ENCODE peak calls at places on chromosomes 12 and 14, in seven cellular contexts. One of them, this sample, is unnamed.

GRCh38 chr12:65313704-65314317 is 35.3 kb downstream of the MSRB3 start:
- DNase-seq in H1: no peak
- DNase-seq in K562: no peak
- DNase-seq in SK-N-SH: no peak
- DNase-seq in HCT116: peak; percentile 33
- DNase-seq in HepG2: peak; percentile 28
- DNase-seq in GM12878: no peak
- DNase-seq in this sample: no peak

GRCh38 chr12:112823582-112824149 is 32.1 kb downstream of the RPH3A start:
- DNase-seq in HCT116: no peak
- DNase-seq in GM12878: no peak
- DNase-seq in K562: no peak
- DNase-seq in HepG2: no peak
- DNase-seq in H1: no peak
- DNase-seq in SK-N-SH: no peak
- DNase-seq in this sample: no peak

GRCh38 chr14:22276913-22277816 is 311.9 kb downstream of the DAD1 start:
- DNase-seq in SK-N-SH: peak; percentile 3
- DNase-seq in HCT116: peak; percentile 12
- DNase-seq in GM12878: no peak
- DNase-seq in HepG2: peak; percentile 46
- DNase-seq in K562: peak; percentile 6
- DNase-seq in H1: no peak
- DNase-seq in this sample: no peak

GRCh38 chr12:88947486-88948043 is 367.3 kb upstream of the KITLG start:
- DNase-seq in GM12878: no peak
- DNase-seq in HepG2: no peak
- DNase-seq in SK-N-SH: no peak
- DNase-seq in HCT116: no peak
- DNase-seq in K562: no peak
- DNase-seq in H1: no peak
- DNase-seq in this sample: no peak

GRCh38 chr12:41188058-41188840 is at the start of gene PDZRN4:
- DNase-seq in GM12878: no peak
- DNase-seq in H1: peak; percentile 72
- DNase-seq in K562: no peak
- DNase-seq in SK-N-SH: peak; percentile 82
- DNase-seq in HepG2: no peak
- DNase-seq in HCT116: no peak
- DNase-seq in this sample: no peak

GRCh38 chr12:98653866-98654493 is 8.9 kb downstream of the APAF1 start:
- DNase-seq in H1: no peak
- DNase-seq in HepG2: peak; percentile 68
- DNase-seq in SK-N-SH: peak; percentile 61
- DNase-seq in HCT116: peak; percentile 42
- DNase-seq in K562: peak; percentile 23
- DNase-seq in GM12878: no peak
- DNase-seq in this sample: peak; percentile 78

GRCh38 chr12:98439471-98440164 is 75.8 kb upstream of the TMPO start:
- DNase-seq in K562: no peak
- DNase-seq in HepG2: no peak
- DNase-seq in H1: no peak
- DNase-seq in SK-N-SH: no peak
- DNase-seq in HCT116: no peak
- DNase-seq in GM12878: no peak
- DNase-seq in this sample: no peak

GRCh38 chr12:49706351-49707126 is 666 bp downstream of the FMNL3 start:
- DNase-seq in H1: peak; percentile 70
- DNase-seq in SK-N-SH: peak; percentile 78
- DNase-seq in K562: peak; percentile 60
- DNase-seq in HCT116: no peak
- DNase-seq in HepG2: no peak
- DNase-seq in GM12878: no peak
- DNase-seq in this sample: no peak

GRCh38 chr14:93083898-93084297 is 31.8 kb downstream of the ITPK1 start:
- DNase-seq in HepG2: no peak
- DNase-seq in GM12878: no peak
- DNase-seq in H1: no peak
- DNase-seq in HCT116: no peak
- DNase-seq in SK-N-SH: no peak
- DNase-seq in K562: no peak
- DNase-seq in this sample: no peak

GRCh38 chr12:80321653-80322052 is 122.4 kb upstream of the PTPRQ start:
- DNase-seq in H1: no peak
- DNase-seq in GM12878: no peak
- DNase-seq in HCT116: no peak
- DNase-seq in K562: no peak
- DNase-seq in HepG2: peak; percentile 2
- DNase-seq in SK-N-SH: no peak
- DNase-seq in this sample: peak; percentile 92

GRCh38 chr12:116820077-116820656 is 61.1 kb downstream of the HRK start:
- DNase-seq in HepG2: no peak
- DNase-seq in K562: no peak
- DNase-seq in HCT116: no peak
- DNase-seq in H1: no peak
- DNase-seq in GM12878: no peak
- DNase-seq in SK-N-SH: no peak
- DNase-seq in this sample: no peak
- TF ChIP-seq JUND in HepG2: no peak
- TF ChIP-seq JUND in K562: no peak
- TF ChIP-seq JUND in HCT116: no peak
- TF ChIP-seq JUND in H1: no peak
- TF ChIP-seq JUND in GM12878: no peak
- TF ChIP-seq JUND in SK-N-SH: no peak
- TF ChIP-seq JUND in this sample: no peak

DNA sequence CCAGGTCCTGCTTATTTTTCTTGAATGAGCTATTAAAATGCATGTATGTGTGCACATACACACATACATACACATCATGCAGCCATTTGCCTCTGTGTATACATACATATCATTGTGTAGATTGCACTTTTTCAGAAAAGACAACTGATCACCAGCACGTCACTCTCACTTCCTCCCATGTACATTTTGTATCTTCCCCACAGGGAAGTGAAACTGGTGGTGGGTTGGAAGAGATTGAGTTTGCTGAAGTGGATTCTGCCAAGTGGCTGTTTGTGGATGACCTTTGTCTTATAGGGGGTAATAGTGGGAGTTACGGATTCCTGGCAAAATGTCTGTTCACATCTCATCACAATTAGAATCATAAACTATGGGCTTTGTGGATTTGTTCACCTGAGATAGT is 448.6 kb downstream of the RAD51B start:
- DNase-seq in HCT116: no peak
- DNase-seq in HepG2: no peak
- DNase-seq in K562: no peak
- DNase-seq in SK-N-SH: no peak
- DNase-seq in GM12878: peak; percentile 93
- DNase-seq in H1: no peak
- DNase-seq in this sample: no peak
- TF ChIP-seq JUND in HCT116: no peak
- TF ChIP-seq JUND in HepG2: no peak
- TF ChIP-seq JUND in K562: no peak
- TF ChIP-seq JUND in SK-N-SH: no peak
- TF ChIP-seq JUND in GM12878: no peak
- TF ChIP-seq JUND in H1: no peak
- TF ChIP-seq JUND in this sample: no peak

DNA sequence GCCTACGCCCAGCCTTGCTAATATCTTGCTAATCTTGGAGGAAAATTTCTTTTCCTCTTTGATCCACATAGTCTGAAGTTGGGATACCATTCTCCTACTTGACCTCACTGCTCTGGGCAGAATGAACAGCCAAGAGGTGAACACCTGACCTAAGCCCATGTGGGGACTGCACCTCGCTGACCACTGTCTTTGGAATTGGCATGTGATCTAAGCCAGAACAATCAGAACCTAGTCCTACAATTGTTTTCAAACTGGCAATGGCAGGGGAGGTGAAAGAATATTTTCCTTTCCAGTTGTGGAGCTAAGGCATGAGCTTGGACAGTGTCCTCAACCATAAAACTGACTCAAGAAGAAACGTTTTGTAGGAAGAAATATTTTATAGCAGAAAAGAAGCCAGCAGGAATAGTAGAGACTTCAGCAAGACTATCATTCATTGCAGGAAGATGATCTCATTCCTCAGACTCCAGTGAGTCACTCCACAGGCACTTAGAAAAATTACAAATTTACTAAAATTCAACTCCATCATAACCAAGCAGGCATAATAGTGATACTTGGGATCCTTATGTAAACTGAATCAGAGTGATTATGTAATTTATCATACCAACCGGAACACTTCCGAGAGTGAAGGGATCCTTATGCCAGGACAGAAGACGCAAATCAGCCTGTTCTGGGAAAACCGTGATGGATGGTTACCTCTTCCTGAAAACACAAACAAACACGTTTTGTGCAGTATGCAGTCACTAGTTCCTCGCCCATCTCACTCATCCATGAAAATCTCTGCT is 14.7 kb downstream of the PTPRO start:
- DNase-seq in HepG2: no peak
- DNase-seq in HCT116: no peak
- DNase-seq in SK-N-SH: no peak
- DNase-seq in GM12878: no peak
- DNase-seq in H1: no peak
- DNase-seq in K562: no peak
- DNase-seq in this sample: no peak
- TF ChIP-seq JUND in HepG2: no peak
- TF ChIP-seq JUND in HCT116: no peak
- TF ChIP-seq JUND in SK-N-SH: peak; percentile 93
- TF ChIP-seq JUND in GM12878: no peak
- TF ChIP-seq JUND in H1: no peak
- TF ChIP-seq JUND in K562: no peak
- TF ChIP-seq JUND in this sample: no peak

GRCh38 chr12:121330195-121330594 is 22.0 kb downstream of the ANAPC5 start:
- DNase-seq in H1: no peak
- DNase-seq in K562: no peak
- DNase-seq in HepG2: no peak
- DNase-seq in GM12878: no peak
- DNase-seq in HCT116: no peak
- DNase-seq in SK-N-SH: no peak
- DNase-seq in this sample: no peak

GRCh38 chr12:121326996-121327674 is 25.1 kb downstream of the ANAPC5 start:
- DNase-seq in K562: no peak
- DNase-seq in H1: no peak
- DNase-seq in HCT116: no peak
- DNase-seq in SK-N-SH: peak; percentile 79
- DNase-seq in GM12878: no peak
- DNase-seq in HepG2: no peak
- DNase-seq in this sample: no peak

GRCh38 chr12:121323908-121324307 is 27.4 kb upstream of the CAMKK2 start:
- DNase-seq in GM12878: no peak
- DNase-seq in HepG2: no peak
- DNase-seq in K562: no peak
- DNase-seq in SK-N-SH: no peak
- DNase-seq in HCT116: no peak
- DNase-seq in H1: no peak
- DNase-seq in this sample: no peak

GRCh38 chr12:121328620-121329019 is 23.6 kb downstream of the ANAPC5 start:
- DNase-seq in HCT116: no peak
- DNase-seq in H1: no peak
- DNase-seq in SK-N-SH: no peak
- DNase-seq in GM12878: no peak
- DNase-seq in HepG2: no peak
- DNase-seq in K562: no peak
- DNase-seq in this sample: no peak

GRCh38 chr12:121325922-121326396 is 26.3 kb downstream of the ANAPC5 start:
- DNase-seq in H1: no peak
- DNase-seq in HCT116: no peak
- DNase-seq in SK-N-SH: no peak
- DNase-seq in GM12878: no peak
- DNase-seq in K562: no peak
- DNase-seq in HepG2: no peak
- DNase-seq in this sample: no peak
- TF ChIP-seq JUND in H1: no peak
- TF ChIP-seq JUND in HCT116: no peak
- TF ChIP-seq JUND in SK-N-SH: no peak
- TF ChIP-seq JUND in GM12878: no peak
- TF ChIP-seq JUND in K562: peak; percentile 55
- TF ChIP-seq JUND in HepG2: no peak
- TF ChIP-seq JUND in this sample: no peak

GRCh38 chr14:44732144-44732543 is 225.1 kb upstream of the FSCB start:
- DNase-seq in HCT116: no peak
- DNase-seq in SK-N-SH: no peak
- DNase-seq in GM12878: no peak
- DNase-seq in H1: no peak
- DNase-seq in HepG2: no peak
- DNase-seq in K562: no peak
- DNase-seq in this sample: no peak
- TF ChIP-seq JUND in HCT116: no peak
- TF ChIP-seq JUND in SK-N-SH: no peak
- TF ChIP-seq JUND in GM12878: no peak
- TF ChIP-seq JUND in H1: no peak
- TF ChIP-seq JUND in HepG2: no peak
- TF ChIP-seq JUND in K562: no peak
- TF ChIP-seq JUND in this sample: no peak